ENCODE peak calls at places on chromosomes 6 and 20, in seven cellular contexts. R is IMR-90, F is tibial nerve, U is psoas muscle, G is HCT116, K is GM23248, C is adipocyte. B is an unnamed sample.
A peak's percentile ranks its signal among the peaks of the same experiment; 100 is the strongest.

GRCh38 chr6:116405147-116405546 is 34.4 kb downstream of the DSE start:
- DNase-seq in R (peak; percentile 84), F (no peak), G (no peak), U (no peak), C (peak; percentile 91), K (peak; percentile 83), B (no peak)

GRCh38 chr20:43542674-43543073 is 16.2 kb upstream of the SGK2 start:
- DNase-seq in K (no peak), C (no peak), U (no peak), R (no peak), F (no peak), G (no peak), B (no peak)

GRCh38 chr6:138231399-138231886 is 13.2 kb upstream of the PBOV1 start:
- DNase-seq in R (no peak), C (no peak), G (no peak), K (no peak), F (no peak), U (no peak), B (peak; percentile 8)

GRCh38 chr20:47981242-47981641 is 196.0 kb upstream of the SULF2 start:
- DNase-seq in K (no peak), C (no peak), R (no peak), F (no peak), G (no peak), U (no peak), B (no peak)

GRCh38 chr6:116034327-116034726 is 26.4 kb downstream of the FRK start:
- DNase-seq in R (peak; percentile 71), G (no peak), C (peak; percentile 75), K (peak; percentile 44), F (no peak), U (no peak), B (no peak)

GRCh38 chr20:56924976-56925695 is 296.0 kb downstream of the TFAP2C start:
- DNase-seq in K (peak; percentile 54), U (no peak), F (no peak), R (no peak), C (peak; percentile 21), G (no peak), B (no peak)

GRCh38 chr6:70280462-70280861 is 22.4 kb downstream of the COL9A1 start:
- DNase-seq in G (no peak), U (no peak), R (no peak), F (no peak), C (no peak), K (no peak), B (no peak)

GRCh38 chr6:8995156-8995555 is 559.8 kb upstream of the SLC35B3 start:
- DNase-seq in R (no peak), K (no peak), U (no peak), F (no peak), G (no peak), C (no peak), B (no peak)

GRCh38 chr20:34980543-34981213 is 25.0 kb downstream of the MYH7B start:
- DNase-seq in R (peak; percentile 22), U (no peak), F (no peak), C (no peak), K (no peak), G (no peak), B (no peak)

GRCh38 chr6:7996538-7997225 is 67.5 kb downstream of the BLOC1S5 start:
- DNase-seq in R (peak; percentile 78), C (peak; percentile 63), K (peak; percentile 47), G (no peak), U (no peak), F (no peak), B (no peak)

GRCh38 chr6:140660295-140660694 is 1285.8 kb upstream of the CITED2 start:
- DNase-seq in C (no peak), R (no peak), K (no peak), G (no peak), F (no peak), U (no peak), B (no peak)

GRCh38 chr6:138590796-138591709 is 91.8 kb upstream of the NHSL1 start:
- DNase-seq in G (peak; percentile 64), K (peak; percentile 80), C (peak; percentile 93), R (peak; percentile 79), U (no peak), F (peak; percentile 75), B (peak; percentile 61)

GRCh38 chr6:44305200-44305725 is 7.9 kb downstream of the AARS2 start:
- DNase-seq in G (no peak), K (no peak), U (no peak), F (no peak), R (no peak), C (no peak), B (no peak)

GRCh38 chr20:41563087-41563486 is 55.1 kb downstream of the CHD6 start:
- DNase-seq in G (no peak), C (no peak), U (no peak), K (peak; percentile 50), R (peak; percentile 24), F (no peak), B (no peak)

GRCh38 chr20:41560971-41561370 is 57.2 kb downstream of the CHD6 start:
- DNase-seq in F (no peak), K (no peak), G (no peak), R (no peak), C (no peak), U (no peak), B (no peak)

GRCh38 chr20:41559658-41560057 is 58.5 kb downstream of the CHD6 start:
- DNase-seq in K (no peak), G (no peak), U (no peak), F (no peak), C (no peak), R (no peak), B (no peak)
- H3K9me3 ChIP-seq in K (no peaks in the 10 kb centered on the region), G (no peaks in the 10 kb centered on the region), U (no peaks in the 10 kb centered on the region), F (no peaks in the 10 kb centered on the region), C (no peaks in the 10 kb centered on the region), R (no peaks in the 10 kb centered on the region), B (no peaks in the 10 kb centered on the region)

GRCh38 chr20:31490752-31491151 is 15.7 kb downstream of the REM1 start:
- DNase-seq in U (no peak), R (no peak), G (no peak), K (no peak), C (no peak), F (no peak), B (no peak)

GRCh38 chr20:31494131-31494530 is 19.0 kb downstream of the REM1 start:
- DNase-seq in G (peak; percentile 77), R (peak; percentile 41), U (no peak), F (no peak), C (no peak), K (peak; percentile 60), B (no peak)

GRCh38 chr20:31488171-31488570 is 13.1 kb downstream of the REM1 start:
- DNase-seq in C (no peak), U (no peak), G (no peak), R (no peak), K (no peak), F (no peak), B (no peak)

GRCh38 chr20:31485450-31486339 is 10.6 kb downstream of the REM1 start:
- DNase-seq in U (peak; percentile 67), F (peak; percentile 53), K (peak; percentile 58), G (no peak), R (peak; percentile 8), C (peak; percentile 60), B (no peak)

DNA sequence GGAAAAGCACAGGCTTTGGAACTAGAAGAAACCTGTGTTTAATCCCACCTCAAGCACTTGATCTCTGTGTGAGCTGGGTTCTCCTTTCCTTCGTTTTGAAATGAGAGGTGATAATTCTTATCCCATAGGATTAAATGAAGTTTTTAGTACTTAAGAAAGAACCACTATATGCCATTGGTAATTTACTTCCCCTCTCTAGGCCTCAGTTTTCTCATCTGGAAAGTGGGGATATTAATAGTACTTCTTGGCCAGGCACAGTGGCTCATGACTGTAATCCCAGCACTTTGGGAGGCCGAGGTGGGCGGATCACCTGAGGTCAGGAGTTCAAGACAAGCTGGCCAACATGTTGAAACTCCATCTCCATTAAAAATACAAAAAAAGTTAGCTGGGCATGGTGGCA is 14.1 kb downstream of the REM1 start:
- DNase-seq in C (no peak), K (no peak), F (no peak), U (no peak), G (no peak), R (no peak), B (no peak)
- H3K9me3 ChIP-seq in C (no peaks in the 10 kb centered on the region), K (no peaks in the 10 kb centered on the region), F (no peaks in the 10 kb centered on the region), U (no peaks in the 10 kb centered on the region), G (no peaks in the 10 kb centered on the region), R (no peaks in the 10 kb centered on the region), B (no peaks in the 10 kb centered on the region)

GRCh38 chr6:168796106-168796505 is 355.1 kb downstream of the SMOC2 start:
- DNase-seq in G (no peak), F (no peak), R (no peak), C (no peak), K (no peak), U (no peak), B (no peak)
- H3K9me3 ChIP-seq in G (no peaks in the 10 kb centered on the region), F (no peaks in the 10 kb centered on the region), R (peaks cover 38% of the 10 kb centered on the region), C (peaks cover 10% of the 10 kb centered on the region), K (no peaks in the 10 kb centered on the region), U (no peaks in the 10 kb centered on the region), B (peaks cover 3% of the 10 kb centered on the region)

DNA sequence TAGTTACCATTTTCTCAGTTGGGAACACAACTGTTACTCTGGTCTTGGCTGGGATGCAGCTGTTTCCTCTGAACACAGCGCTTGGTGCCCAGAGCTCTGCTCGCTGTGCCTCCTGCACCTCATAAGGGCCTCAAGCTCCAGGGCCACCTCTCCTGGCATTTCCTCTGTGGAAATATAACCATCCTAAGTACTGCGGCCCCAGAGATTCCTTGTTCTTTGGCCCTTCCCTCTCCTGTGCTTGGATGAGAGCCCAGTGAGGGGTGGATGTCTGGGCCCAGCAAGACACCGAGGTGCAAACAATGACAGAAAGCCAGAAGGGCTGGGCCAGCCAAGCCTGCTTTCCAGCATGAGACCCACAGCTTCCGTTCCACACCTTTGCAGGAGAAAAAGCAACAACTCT is 169.9 kb upstream of the CST7 start:
- DNase-seq in R (no peak), U (no peak), G (no peak), F (no peak), C (no peak), K (no peak), B (no peak)
- H3K9me3 ChIP-seq in R (peaks cover 1% of the 10 kb centered on the region), U (no peaks in the 10 kb centered on the region), G (peaks cover 5% of the 10 kb centered on the region), F (no peaks in the 10 kb centered on the region), C (peaks cover 13% of the 10 kb centered on the region), K (no peaks in the 10 kb centered on the region), B (no peaks in the 10 kb centered on the region)

GRCh38 chr6:4381379-4381778 is 246.0 kb upstream of the ECI2 start:
- DNase-seq in C (no peak), F (no peak), G (no peak), R (peak; percentile 89), U (no peak), K (peak; percentile 63), B (no peak)
- H3K9me3 ChIP-seq in C (peaks cover 32% of the 10 kb centered on the region), F (no peaks in the 10 kb centered on the region), G (peaks cover 5% of the 10 kb centered on the region), R (peaks cover 22% of the 10 kb centered on the region), U (peaks cover 11% of the 10 kb centered on the region), K (no peaks in the 10 kb centered on the region), B (peaks cover 9% of the 10 kb centered on the region)